ENCODE peak calls at places on chromosomes 5 and 9, in ten cellular contexts. M, C, P, Z, Q, U, Y, B, G and S are unnamed samples.

GRCh38 chr9:68802525-68803015 is 97.5 kb downstream of the PIP5K1B start:
- DNase-seq in M (no peak), C (no peak), P (no peak), Z (no peak), Q (no peak), U (no peak), Y (no peak), B (no peak), G (no peak), S (no peak)

GRCh38 chr5:139272471-139273321 is 20.8 kb upstream of the MATR3 start:
- DNase-seq in M (no peak), C (no peak), P (no peak), Z (no peak), Q (no peak), U (no peak), Y (peak; percentile 71), B (peak; percentile 84), G (no peak), S (peak; percentile 82)

GRCh38 chr9:121852646-121853616 is 201.5 kb downstream of the DAB2IP start:
- DNase-seq in M (no peak), C (no peak), P (peak; percentile 58), Z (no peak), Q (no peak), U (peak; percentile 35), Y (peak; percentile 81), B (no peak), G (peak; percentile 32), S (no peak)

GRCh38 chr9:83238871-83239624 is 176.1 kb upstream of the RASEF start:
- DNase-seq in M (no peak), C (no peak), P (peak; percentile 27), Z (peak; percentile 33), Q (no peak), U (no peak), Y (no peak), B (peak; percentile 45), G (no peak), S (no peak)

GRCh38 chr9:35906923-35907699 is 1.1 kb downstream of the HRCT1 start:
- DNase-seq in M (peak; percentile 40), C (no peak), P (peak; percentile 61), Z (no peak), Q (no peak), U (peak; percentile 92), Y (peak; percentile 90), B (peak; percentile 47), G (no peak), S (peak; percentile 51)

GRCh38 chr5:169201597-169201996 is 99.3 kb downstream of the SLIT3 start:
- DNase-seq in M (no peak), C (no peak), P (no peak), Z (no peak), Q (no peak), U (no peak), Y (peak; percentile 31), B (peak; percentile 7), G (no peak), S (no peak)

GRCh38 chr9:130128782-130129424 is 43.3 kb upstream of the NCS1 start:
- DNase-seq in M (peak; percentile 76), C (no peak), P (peak; percentile 71), Z (no peak), Q (no peak), U (peak; percentile 33), Y (peak; percentile 75), B (no peak), G (no peak), S (peak; percentile 95)

GRCh38 chr5:94969174-94969573 is 315.7 kb downstream of the MCTP1 start:
- DNase-seq in M (peak; percentile 23), C (no peak), P (no peak), Z (no peak), Q (peak; percentile 12), U (peak; percentile 43), Y (peak; percentile 36), B (peak; percentile 56), G (no peak), S (peak; percentile 50)

GRCh38 chr9:137069508-137070071 is 767 bp downstream of the SAPCD2 start:
- DNase-seq in M (no peak), C (peak; percentile 52), P (no peak), Z (no peak), Q (no peak), U (no peak), Y (no peak), B (no peak), G (no peak), S (no peak)

GRCh38 chr9:124429530-124429867 is 14.3 kb upstream of the PSMB7 start:
- DNase-seq in M (no peak), C (no peak), P (no peak), Z (peak; percentile 93), Q (no peak), U (no peak), Y (no peak), B (no peak), G (no peak), S (no peak)

GRCh38 chr9:4155224-4156026 is 144.4 kb downstream of the GLIS3 start:
- DNase-seq in M (no peak), C (no peak), P (no peak), Z (no peak), Q (no peak), U (no peak), Y (no peak), B (no peak), G (no peak), S (no peak)

GRCh38 chr5:133785182-133785581 is 172.8 kb upstream of the FSTL4 start:
- DNase-seq in M (no peak), C (peak; percentile 51), P (no peak), Z (no peak), Q (no peak), U (no peak), Y (no peak), B (no peak), G (no peak), S (peak; percentile 3)

GRCh38 chr5:610744-611730 is 1.1 kb upstream of the CEP72 start:
- DNase-seq in M (no peak), C (no peak), P (no peak), Z (no peak), Q (no peak), U (no peak), Y (no peak), B (no peak), G (no peak), S (no peak)

GRCh38 chr9:94553029-94553938 is 1.6 kb upstream of the PCAT7 start:
- DNase-seq in M (no peak), C (no peak), P (no peak), Z (no peak), Q (no peak), U (no peak), Y (no peak), B (peak; percentile 70), G (no peak), S (no peak)

GRCh38 chr5:116388564-116389258 is 185.9 kb downstream of the SEMA6A start:
- DNase-seq in M (peak; percentile 78), C (peak; percentile 54), P (peak; percentile 64), Z (no peak), Q (no peak), U (no peak), Y (no peak), B (no peak), G (no peak), S (no peak)

GRCh38 chr9:92043002-92043401 is 72.2 kb downstream of the SPTLC1 start:
- DNase-seq in M (no peak), C (no peak), P (no peak), Z (no peak), Q (no peak), U (no peak), Y (no peak), B (no peak), G (no peak), S (no peak)

GRCh38 chr5:44225231-44226160 is 163.7 kb downstream of the FGF10 start:
- DNase-seq in M (no peak), C (no peak), P (no peak), Z (no peak), Q (no peak), U (no peak), Y (no peak), B (no peak), G (no peak), S (no peak)

GRCh38 chr9:69519470-69520240 is 152.5 kb downstream of the APBA1 start:
- DNase-seq in M (no peak), C (no peak), P (no peak), Z (no peak), Q (no peak), U (no peak), Y (no peak), B (no peak), G (no peak), S (no peak)

GRCh38 chr9:129408535-129409215 is 212.2 kb downstream of the C9orf50 start:
- DNase-seq in M (no peak), C (peak; percentile 6), P (peak; percentile 71), Z (no peak), Q (no peak), U (no peak), Y (no peak), B (no peak), G (no peak), S (no peak)

GRCh38 chr5:102937916-102938315 is 182.0 kb downstream of the GIN1 start:
- DNase-seq in M (no peak), C (no peak), P (no peak), Z (no peak), Q (no peak), U (no peak), Y (peak; percentile 22), B (no peak), G (no peak), S (no peak)

GRCh38 chr9:89502038-89502601 is 4.2 kb upstream of the SEMA4D start:
- DNase-seq in M (no peak), C (no peak), P (no peak), Z (no peak), Q (no peak), U (no peak), Y (no peak), B (no peak), G (no peak), S (no peak)

GRCh38 chr5:14359069-14360043 is 216.2 kb downstream of the TRIO start:
- DNase-seq in M (no peak), C (no peak), P (no peak), Z (no peak), Q (no peak), U (no peak), Y (no peak), B (no peak), G (peak; percentile 43), S (no peak)

GRCh38 chr9:126773004-126773607 is 31.7 kb upstream of the ZBTB43 start:
- DNase-seq in M (no peak), C (peak; percentile 68), P (no peak), Z (no peak), Q (no peak), U (no peak), Y (peak; percentile 55), B (no peak), G (no peak), S (peak; percentile 45)

GRCh38 chr9:91966503-91966902 is 16.5 kb upstream of the ROR2 start:
- DNase-seq in M (no peak), C (no peak), P (no peak), Z (no peak), Q (no peak), U (no peak), Y (peak; percentile 76), B (no peak), G (no peak), S (peak; percentile 37)

GRCh38 chr5:415928-416635 is 26.9 kb upstream of the EXOC3 start:
- DNase-seq in M (no peak), C (no peak), P (no peak), Z (no peak), Q (no peak), U (no peak), Y (no peak), B (no peak), G (no peak), S (no peak)

GRCh38 chr9:35673132-35673997 is at the start of gene CA9:
- DNase-seq in M (no peak), C (no peak), P (peak; percentile 43), Z (peak; percentile 90), Q (no peak), U (no peak), Y (no peak), B (peak; percentile 66), G (no peak), S (no peak)

GRCh38 chr5:179387151-179388110 is 42.2 kb upstream of the ADAMTS2 start:
- DNase-seq in M (no peak), C (peak; percentile 7), P (no peak), Z (no peak), Q (no peak), U (no peak), Y (no peak), B (no peak), G (no peak), S (no peak)

GRCh38 chr5:42889311-42889933 is 77.7 kb upstream of the SELENOP start:
- DNase-seq in M (peak; percentile 40), C (peak; percentile 73), P (peak; percentile 80), Z (peak; percentile 39), Q (peak; percentile 72), U (peak; percentile 75), Y (peak; percentile 67), B (peak; percentile 96), G (peak; percentile 66), S (peak; percentile 73)